ENCODE peak calls at places on chromosomes 11 and 22, in seven cellular contexts. U, I, K, W, H, F and J are unnamed samples.

GRCh38 chr22:31126128-31126868 is 3.5 kb downstream of the INPP5J start:
- DNase-seq in U (no peak), I (no peak), K (no peak), W (no peak), H (no peak), F (no peak), J (no peak)

GRCh38 chr22:38172016-38172431 is 9.6 kb downstream of the PLA2G6 start:
- DNase-seq in U (peak), I (no peak), K (no peak), W (no peak), H (no peak), F (no peak), J (no peak)

GRCh38 chr11:23278121-23278520 is 417.8 kb upstream of the CCDC179 start:
- DNase-seq in U (no peak), I (no peak), K (no peak), W (no peak), H (no peak), F (no peak), J (no peak)

GRCh38 chr11:131041331-131042040 is 125.2 kb upstream of the SNX19 start:
- DNase-seq in U (no peak), I (no peak), K (no peak), W (no peak), H (no peak), F (no peak), J (no peak)

GRCh38 chr11:11998091-11998781 is 10.2 kb downstream of the DKK3 start:
- DNase-seq in U (no peak), I (no peak), K (no peak), W (no peak), H (no peak), F (no peak), J (no peak)

GRCh38 chr22:19691007-19691720 is 23.1 kb upstream of the SEPTIN5 start:
- DNase-seq in U (no peak), I (no peak), K (no peak), W (no peak), H (no peak), F (no peak), J (no peak)

GRCh38 chr11:62130498-62131464 is 7.0 kb downstream of the INCENP start:
- DNase-seq in U (peak), I (no peak), K (no peak), W (peak), H (peak), F (no peak), J (no peak)

GRCh38 chr22:20581503-20582170 is 74.2 kb downstream of the MED15 start:
- DNase-seq in U (no peak), I (no peak), K (no peak), W (no peak), H (no peak), F (no peak), J (peak)

GRCh38 chr11:129749141-129749540 is 66.5 kb upstream of the TMEM45B start:
- DNase-seq in U (no peak), I (no peak), K (no peak), W (no peak), H (no peak), F (no peak), J (no peak)

GRCh38 chr22:49656291-49656851 is 171.3 kb downstream of the BRD1 start:
- DNase-seq in U (no peak), I (no peak), K (no peak), W (no peak), H (no peak), F (peak), J (peak)

GRCh38 chr11:71997594-71997993 is 1.1 kb upstream of the IL18BP start:
- DNase-seq in U (no peak), I (no peak), K (no peak), W (no peak), H (no peak), F (no peak), J (no peak)

GRCh38 chr11:123030517-123030916 is 31.4 kb downstream of the HSPA8 start:
- DNase-seq in U (no peak), I (no peak), K (no peak), W (no peak), H (no peak), F (no peak), J (no peak)

GRCh38 chr11:132472411-132473205 is 1059.7 kb downstream of the OPCML start:
- DNase-seq in U (no peak), I (no peak), K (no peak), W (no peak), H (no peak), F (no peak), J (no peak)

GRCh38 chr11:10310301-10310841 is 5.5 kb downstream of the ADM start:
- DNase-seq in U (no peak), I (no peak), K (no peak), W (no peak), H (no peak), F (no peak), J (no peak)

GRCh38 chr11:80783561-80783960 is 1342.7 kb upstream of the TENM4 start:
- DNase-seq in U (no peak), I (no peak), K (no peak), W (no peak), H (no peak), F (no peak), J (no peak)

GRCh38 chr22:39617342-39617741 is 46.8 kb downstream of the CACNA1I start:
- DNase-seq in U (no peak), I (no peak), K (no peak), W (no peak), H (no peak), F (no peak), J (no peak)

GRCh38 chr11:71309181-71309580 is 56.8 kb upstream of the SHANK2 start:
- DNase-seq in U (peak), I (no peak), K (no peak), W (no peak), H (peak), F (no peak), J (no peak)

GRCh38 chr22:27135582-27135981 is 478.2 kb downstream of the MIAT start:
- DNase-seq in U (no peak), I (no peak), K (no peak), W (no peak), H (no peak), F (no peak), J (no peak)

GRCh38 chr11:130162733-130163132 is 3.2 kb downstream of the ST14 start:
- DNase-seq in U (no peak), I (peak), K (no peak), W (no peak), H (peak), F (peak), J (no peak)

GRCh38 chr11:2510626-2511402 is 66.0 kb downstream of the KCNQ1 start:
- DNase-seq in U (no peak), I (peak), K (no peak), W (peak), H (peak), F (peak), J (peak)

GRCh38 chr22:39714321-39714720 is 143.8 kb downstream of the CACNA1I start:
- DNase-seq in U (no peak), I (no peak), K (no peak), W (no peak), H (no peak), F (no peak), J (peak)

GRCh38 chr22:22462813-22463567 is 45.6 kb downstream of the ZNF280B start:
- DNase-seq in U (no peak), I (no peak), K (no peak), W (no peak), H (no peak), F (no peak), J (no peak)

GRCh38 chr22:48346911-48347310 is 1480.8 kb downstream of the BRD1 start:
- DNase-seq in U (peak), I (no peak), K (no peak), W (no peak), H (no peak), F (no peak), J (no peak)

GRCh38 chr22:44410396-44411056 is 87.5 kb downstream of the RTL6 start:
- DNase-seq in U (peak), I (no peak), K (no peak), W (no peak), H (no peak), F (peak), J (peak)

GRCh38 chr11:104443387-104443786 is 279.4 kb upstream of the PDGFD start:
- DNase-seq in U (no peak), I (no peak), K (no peak), W (no peak), H (no peak), F (no peak), J (no peak)

GRCh38 chr11:6693342-6694228 is 10.4 kb upstream of the MRPL17 start:
- DNase-seq in U (peak), I (no peak), K (peak), W (peak), H (no peak), F (peak), J (no peak)

DNA sequence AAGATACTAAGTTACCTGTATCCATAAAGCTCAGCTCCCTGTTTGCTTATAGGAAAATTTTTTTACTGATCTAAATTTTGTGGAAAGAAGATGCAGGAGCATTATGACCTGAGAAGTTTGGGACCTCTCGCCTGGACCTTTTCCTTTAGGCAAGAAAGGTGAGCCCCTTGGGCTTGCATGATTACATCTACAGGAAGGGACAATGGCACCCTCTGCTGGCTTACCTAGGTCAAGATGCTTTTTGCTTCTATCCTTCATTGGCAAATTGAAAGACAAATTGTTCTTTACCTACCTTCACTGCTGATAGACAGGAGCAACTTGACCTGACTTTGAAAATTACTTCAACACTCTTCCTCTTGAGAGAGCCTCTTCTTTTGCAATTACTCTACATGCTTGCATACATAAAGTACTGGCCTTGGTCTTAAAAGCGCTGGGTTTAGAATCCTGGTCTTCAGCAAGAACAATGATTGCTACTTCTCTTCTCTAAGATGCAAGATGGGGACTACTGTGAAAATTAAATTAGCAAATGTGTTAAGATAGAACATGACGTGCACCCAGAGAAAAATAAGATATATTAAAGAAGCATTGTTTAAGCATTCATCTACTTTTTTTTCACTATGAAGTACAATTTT is 147.2 kb downstream of the TRPC6 start:
- DNase-seq in U (no peak), I (peak), K (no peak), W (no peak), H (peak), F (peak), J (no peak)
- TF ChIP-seq CTCF in U (peak), I (peak), K (no peak), W (peak), H (no peak), F (peak), J (peak)

DNA sequence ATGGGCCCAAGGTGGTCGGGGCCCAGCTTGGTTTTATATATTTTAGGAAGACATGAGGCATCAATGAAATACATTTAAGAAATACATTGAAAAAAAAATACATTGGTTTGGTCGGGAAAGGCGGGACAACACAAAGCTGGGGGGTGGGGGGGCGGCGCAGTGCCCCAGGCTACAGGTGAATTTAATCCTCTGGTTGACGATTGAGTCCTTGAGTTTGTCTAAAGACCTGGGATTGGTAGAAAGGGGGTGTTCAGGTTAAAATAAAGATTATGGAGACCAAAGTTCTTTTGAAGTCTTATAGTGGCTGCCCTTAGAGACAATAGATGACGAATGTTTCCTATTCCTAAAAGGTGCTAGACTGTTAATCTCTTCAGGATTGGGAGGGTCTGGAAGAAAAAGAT is 3.1 kb downstream of the IFITM1 start:
- DNase-seq in U (no peak), I (no peak), K (no peak), W (no peak), H (no peak), F (no peak), J (no peak)
- H3K27ac ChIP-seq in U (peak), I (peak), K (peak), W (no peak), H (peak), F (peak), J (peak)

GRCh38 chr11:66288866-66289547 is at the start of gene YIF1A:
- DNase-seq in U (peak), I (peak), K (peak), W (peak), H (peak), F (peak), J (peak)
- TF ChIP-seq CTCF in U (no peak), I (no peak), K (no peak), W (no peak), H (no peak), F (peak), J (no peak)

DNA sequence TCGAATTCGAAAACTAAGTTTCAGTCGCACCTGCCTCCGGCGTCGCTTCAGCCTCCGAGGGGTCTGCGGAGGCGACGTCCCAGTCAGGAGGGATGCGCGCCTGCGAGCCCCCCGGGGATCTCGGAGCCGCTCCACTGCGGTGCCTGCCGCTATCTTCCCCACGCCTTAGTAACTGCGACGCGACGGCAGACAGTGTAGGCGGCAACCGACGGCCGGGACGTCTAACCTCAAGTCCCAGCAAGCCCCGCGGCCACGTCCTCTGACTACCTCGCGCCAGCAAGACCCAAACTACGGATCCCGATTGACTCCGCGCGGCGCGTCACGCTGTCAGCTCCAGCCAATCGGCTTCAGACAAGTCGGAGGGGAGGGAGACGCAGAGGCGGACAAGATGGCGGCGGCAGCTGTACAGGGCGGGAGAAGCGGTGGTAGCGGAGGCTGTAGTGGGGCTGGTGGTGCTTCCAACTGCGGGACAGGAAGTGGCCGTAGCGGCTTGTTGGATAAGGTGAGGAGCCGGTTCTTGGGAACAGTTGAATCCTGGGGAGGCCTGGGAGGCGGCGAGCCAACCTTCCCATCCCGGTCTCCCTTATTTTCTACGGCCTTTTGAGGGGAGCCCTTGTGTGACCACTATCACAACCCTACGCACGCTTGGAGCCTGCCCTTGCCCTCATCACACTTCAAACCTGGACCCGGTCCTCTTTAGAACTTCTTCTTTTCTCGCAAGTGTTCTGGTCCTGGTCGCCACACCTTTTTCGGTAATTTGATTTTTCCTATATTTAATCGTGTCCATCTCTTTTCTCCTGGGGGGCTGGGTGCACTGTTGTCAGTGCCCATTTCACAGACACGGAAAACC is at the start of the genes SPCS2 and XRRA1:
- DNase-seq in U (peak), I (peak), K (peak), W (peak), H (peak), F (peak), J (peak)
- H3K27ac ChIP-seq in U (peak), I (peak), K (peak), W (peak), H (peak), F (peak), J (peak)

DNA sequence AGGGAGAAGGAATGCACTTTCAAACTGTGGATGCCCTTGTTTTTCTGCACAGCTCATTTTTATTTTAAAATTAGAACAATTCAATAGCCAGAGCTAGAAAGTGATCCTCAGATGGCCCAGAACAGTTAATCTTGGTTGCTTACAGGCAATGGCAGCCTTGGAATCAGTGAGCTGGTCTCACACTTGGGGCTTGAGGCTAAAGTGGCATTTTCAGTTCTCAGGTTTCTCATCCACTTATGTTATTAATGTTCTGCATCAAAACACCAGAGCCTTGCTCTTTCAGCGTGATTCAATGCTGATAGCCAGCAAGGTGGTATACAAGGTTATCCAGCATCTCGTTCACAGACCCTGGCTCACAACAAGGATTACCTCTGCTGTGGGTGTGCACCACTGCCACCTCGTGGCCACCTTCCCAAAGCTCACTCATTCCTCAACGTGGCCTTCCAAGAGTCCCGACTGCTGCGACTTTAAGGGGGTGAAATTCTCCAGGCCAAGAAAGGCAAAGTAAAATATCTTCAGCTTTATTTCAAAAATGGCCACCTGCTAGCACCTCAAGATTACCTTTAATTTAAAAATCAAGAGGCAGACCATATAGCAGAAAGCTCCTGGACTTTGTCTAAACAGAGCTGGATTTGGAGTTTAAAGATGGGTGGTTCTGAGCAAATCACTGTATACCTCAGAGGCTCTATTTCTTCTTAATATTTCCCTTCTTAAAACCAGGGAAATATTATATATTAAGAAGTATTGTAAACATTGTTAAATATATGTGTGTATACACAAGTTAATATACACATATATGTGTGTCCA is 34.2 kb upstream of the FSHB start:
- DNase-seq in U (no peak), I (peak), K (peak), W (peak), H (peak), F (peak), J (peak)
- TF ChIP-seq CTCF in U (peak), I (peak), K (peak), W (peak), H (peak), F (peak), J (peak)

DNA sequence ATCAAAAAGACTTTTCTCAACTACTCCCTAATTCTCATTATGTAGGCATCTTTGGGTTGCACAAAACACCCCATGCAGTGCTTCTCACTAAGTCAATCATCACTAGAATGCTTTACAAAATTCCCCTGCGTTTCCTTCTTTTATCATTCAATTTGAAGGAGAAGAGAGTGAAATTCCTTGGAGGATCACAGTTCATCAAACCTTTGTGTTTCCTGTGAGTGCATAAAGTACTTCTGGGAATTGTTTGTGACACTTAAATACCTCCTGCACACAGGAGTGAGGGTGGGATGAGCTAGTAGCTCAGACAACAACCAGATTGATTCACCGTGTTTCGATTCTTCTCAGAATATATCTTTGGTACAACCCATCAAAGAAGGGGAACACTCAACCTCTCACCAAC is 3.7 kb upstream of the OR5AR1 start:
- DNase-seq in U (no peak), I (no peak), K (no peak), W (no peak), H (no peak), F (no peak), J (no peak)
- H3K27ac ChIP-seq in U (no peak), I (no peak), K (no peak), W (no peak), H (no peak), F (no peak), J (no peak)